ENCODE peak calls at places on chromosomes 6 and 20, in six cellular contexts. V is activated T-cell treated with anti-CD3 and anti-CD28 coated beads for 1 hour, I is stromal cell of bone marrow, U is sciatic nerve, E is GM12892, Z is head of caudate nucleus. Y is an unnamed sample.
A peak's percentile ranks its signal among the peaks of the same experiment; 100 is the strongest.

GRCh38 chr6:40668203-40668602 is 81.0 kb upstream of the LRFN2 start:
- DNase-seq in I (no peak), E (no peak), Z (no peak), V (no peak), U (no peak), Y (no peak)

GRCh38 chr6:132259070-132259469 is 142.2 kb downstream of the MOXD1 start:
- DNase-seq in V (no peak), U (no peak), Z (no peak), I (no peak), E (no peak), Y (no peak)

GRCh38 chr6:142300758-142301251 is 1.0 kb upstream of the ADGRG6 start:
- DNase-seq in I (no peak), Z (no peak), U (peak; percentile 62), E (no peak), V (no peak), Y (no peak)

GRCh38 chr20:47319517-47320252 is 36.8 kb downstream of the ZMYND8 start:
- DNase-seq in Z (peak; percentile 69), V (no peak), E (no peak), I (no peak), U (peak; percentile 62), Y (peak; percentile 82)

GRCh38 chr6:132798820-132799538 is 542 bp upstream of the SLC18B1 start:
- DNase-seq in U (peak; percentile 78), V (peak; percentile 60), Z (peak; percentile 71), E (peak; percentile 49), I (no peak), Y (peak; percentile 71)

GRCh38 chr6:170122676-170123075 is 168.2 kb downstream of the DLL1 start:
- DNase-seq in V (no peak), E (no peak), I (no peak), Z (no peak), U (no peak), Y (no peak)

GRCh38 chr6:74091133-74091793 is 395.3 kb downstream of the CD109 start:
- DNase-seq in E (no peak), Z (no peak), I (no peak), U (no peak), V (no peak), Y (peak; percentile 73)

GRCh38 chr6:20252311-20252710 is 40.0 kb upstream of the MBOAT1 start:
- DNase-seq in Z (no peak), U (no peak), E (no peak), V (no peak), I (no peak), Y (no peak)

GRCh38 chr6:157428418-157429202 is 47.6 kb downstream of the ZDHHC14 start:
- DNase-seq in Z (peak; percentile 62), I (no peak), U (no peak), E (no peak), V (no peak), Y (no peak)

GRCh38 chr6:24439858-24440539 is 37.3 kb downstream of the MRS2 start:
- DNase-seq in U (no peak), Z (no peak), V (no peak), E (no peak), I (no peak), Y (no peak)

GRCh38 chr20:46004813-46005505 is 3.7 kb upstream of the MMP9 start:
- DNase-seq in U (no peak), V (no peak), E (no peak), Z (no peak), I (no peak), Y (peak; percentile 81)

GRCh38 chr6:33430334-33430733 is 10.5 kb downstream of the SYNGAP1 start:
- DNase-seq in U (no peak), V (no peak), E (no peak), Z (no peak), I (no peak), Y (no peak)

GRCh38 chr6:29251741-29252140 is 49.8 kb upstream of the OR14J1 start:
- DNase-seq in U (no peak), Z (no peak), I (no peak), V (no peak), E (no peak), Y (no peak)

GRCh38 chr6:154611241-154611640 is 100.8 kb upstream of the CNKSR3 start:
- DNase-seq in I (no peak), V (no peak), Z (no peak), E (no peak), U (no peak), Y (no peak)

GRCh38 chr6:170111816-170112582 is 178.9 kb downstream of the DLL1 start:
- DNase-seq in V (no peak), I (no peak), E (no peak), Z (no peak), U (peak; percentile 51), Y (no peak)

GRCh38 chr6:22466665-22467064 is 102.7 kb upstream of the HDGFL1 start:
- DNase-seq in V (no peak), U (no peak), Z (no peak), I (no peak), E (no peak), Y (no peak)

GRCh38 chr6:34701199-34701598 is 4.6 kb upstream of the ILRUN start:
- DNase-seq in V (no peak), Z (no peak), U (no peak), E (no peak), I (no peak), Y (no peak)

GRCh38 chr6:61909541-61909940 is 376.5 kb downstream of the KHDRBS2 start:
- DNase-seq in Z (no peak), E (no peak), U (no peak), V (no peak), I (no peak), Y (no peak)

GRCh38 chr6:116371384-116372209 is 850 bp downstream of the DSE start:
- DNase-seq in E (peak; percentile 26), I (peak; percentile 90), Z (peak; percentile 54), U (peak; percentile 84), V (no peak), Y (no peak)

GRCh38 chr6:133277228-133277894 is 36.2 kb downstream of the EYA4 start:
- DNase-seq in E (no peak), V (no peak), Z (no peak), U (no peak), I (no peak), Y (no peak)

GRCh38 chr6:36977470-36977941 is 8.5 kb downstream of the MTCH1 start:
- DNase-seq in I (no peak), Z (no peak), E (peak; percentile 61), V (no peak), U (no peak), Y (no peak)

GRCh38 chr20:44952731-44953130 is 7.5 kb downstream of the TOMM34 start:
- DNase-seq in Z (no peak), E (no peak), U (no peak), V (no peak), I (no peak), Y (no peak)

GRCh38 chr20:33407251-33407650 is 5.9 kb upstream of the CDK5RAP1 start:
- DNase-seq in I (no peak), U (no peak), V (no peak), Z (no peak), E (no peak), Y (no peak)

GRCh38 chr6:151916075-151916474 is 108.6 kb downstream of the ESR1 start:
- DNase-seq in E (no peak), I (no peak), U (no peak), V (no peak), Z (no peak), Y (no peak)

GRCh38 chr20:51184289-51184688 is 161.4 kb upstream of the KCNG1 start:
- DNase-seq in E (no peak), I (peak; percentile 28), U (no peak), V (no peak), Z (no peak), Y (no peak)

GRCh38 chr6:118320652-118321051 is 227.4 kb upstream of the PLN start:
- DNase-seq in I (no peak), Z (no peak), U (no peak), V (no peak), E (no peak), Y (no peak)